ENCODE peak calls at places on chromosome 1, in seven cellular contexts. X, E, R, F, G, Q and V are unnamed samples.

GRCh38 chr1:153429266-153430165 is 13.2 kb downstream of the S100A7A start:
- DNase-seq in X (no peak), E (no peak), R (no peak), F (no peak), G (no peak), Q (no peak), V (no peak)

GRCh38 chr1:89149229-89149628 is 23.3 kb upstream of the GBP2 start:
- DNase-seq in X (no peak), E (no peak), R (no peak), F (peak; percentile 36), G (no peak), Q (no peak), V (no peak)

GRCh38 chr1:26351591-26352337 is 2.2 kb downstream of the CRYBG2 start:
- DNase-seq in X (peak; percentile 54), E (no peak), R (peak; percentile 41), F (peak; percentile 97), G (no peak), Q (no peak), V (no peak)

GRCh38 chr1:168609133-168609715 is 32.8 kb downstream of the XCL1 start:
- DNase-seq in X (no peak), E (no peak), R (no peak), F (no peak), G (no peak), Q (no peak), V (no peak)

GRCh38 chr1:99603699-99604595 is 42.0 kb upstream of the PALMD start:
- DNase-seq in X (no peak), E (no peak), R (no peak), F (no peak), G (no peak), Q (no peak), V (no peak)

GRCh38 chr1:228097333-228098081 is 5.6 kb downstream of the C1orf35 start:
- DNase-seq in X (peak; percentile 12), E (no peak), R (no peak), F (no peak), G (peak; percentile 6), Q (no peak), V (no peak)

GRCh38 chr1:31655756-31656155 is 11.1 kb upstream of the PEF1 start:
- DNase-seq in X (no peak), E (no peak), R (no peak), F (no peak), G (no peak), Q (no peak), V (no peak)

GRCh38 chr1:9900142-9901043 is 9.7 kb downstream of the CTNNBIP1 start:
- DNase-seq in X (no peak), E (no peak), R (no peak), F (peak; percentile 88), G (no peak), Q (no peak), V (no peak)

GRCh38 chr1:92096317-92096716 is 16.2 kb downstream of the BTBD8 start:
- DNase-seq in X (no peak), E (no peak), R (no peak), F (no peak), G (no peak), Q (no peak), V (no peak)

GRCh38 chr1:92091625-92092024 is 11.5 kb downstream of the BTBD8 start:
- DNase-seq in X (no peak), E (no peak), R (no peak), F (no peak), G (no peak), Q (no peak), V (no peak)

GRCh38 chr1:92094595-92094994 is 14.4 kb downstream of the BTBD8 start:
- DNase-seq in X (no peak), E (no peak), R (no peak), F (no peak), G (no peak), Q (no peak), V (no peak)

GRCh38 chr1:92095868-92096267 is 15.7 kb downstream of the BTBD8 start:
- DNase-seq in X (no peak), E (no peak), R (no peak), F (no peak), G (no peak), Q (no peak), V (no peak)

GRCh38 chr1:92094112-92094511 is 14.0 kb downstream of the BTBD8 start:
- DNase-seq in X (no peak), E (no peak), R (no peak), F (no peak), G (no peak), Q (no peak), V (no peak)
- TF ChIP-seq SIN3A in X (no peak), E (no peak), R (no peak), F (no peak), G (no peak), Q (no peak), V (no peak)

DNA sequence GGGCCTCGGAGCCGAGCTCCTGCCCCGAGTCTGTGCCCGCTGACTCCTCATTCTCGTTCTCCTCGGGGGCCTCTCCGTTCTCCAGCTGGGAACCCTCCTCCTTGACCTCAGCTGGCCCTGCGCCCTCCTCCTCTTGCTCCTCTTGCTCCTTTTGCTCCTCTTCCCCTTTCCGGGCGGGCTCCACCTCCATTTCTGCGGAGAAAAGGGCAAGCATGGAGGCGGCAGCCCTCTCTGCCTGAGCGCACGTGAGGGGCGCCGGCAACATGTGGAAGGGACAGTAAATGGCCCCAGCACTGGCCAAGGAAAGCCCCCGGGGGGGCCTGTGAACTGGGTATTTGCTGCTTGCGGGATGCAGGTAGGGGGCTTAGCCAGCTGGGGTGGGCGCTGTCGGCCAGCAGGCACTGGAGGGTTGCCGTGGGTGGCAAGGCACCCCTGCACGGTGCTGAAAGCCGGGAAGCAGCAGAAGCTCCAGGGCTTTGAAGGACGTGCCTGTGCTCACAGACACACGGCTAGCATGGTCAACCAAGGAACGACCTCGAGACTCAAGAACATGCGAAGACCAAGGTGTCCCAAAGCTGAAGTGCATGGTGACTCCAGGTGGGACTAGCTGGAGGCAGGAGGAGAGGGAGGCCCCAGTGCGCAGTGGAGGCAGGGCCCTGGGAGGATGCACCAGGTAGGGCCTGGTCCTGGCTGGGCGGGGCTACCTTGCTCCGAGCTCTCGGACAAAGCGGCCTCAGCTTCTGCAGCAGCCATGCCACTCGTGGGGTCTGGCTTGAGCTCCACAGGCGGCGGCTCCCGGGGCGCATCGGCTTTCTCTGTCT is 30.7 kb downstream of the ZBTB17 start:
- DNase-seq in X (no peak), E (no peak), R (no peak), F (no peak), G (no peak), Q (no peak), V (no peak)
- H3K27ac ChIP-seq in X (no peak overlapping the region), E (no peak overlapping the region), R (no peak overlapping the region), F (no peak overlapping the region), G (no peak overlapping the region), Q (no peak overlapping the region), V (no peak overlapping the region)

GRCh38 chr1:191240925-191241324 is 763.3 kb upstream of the BRINP3 start:
- DNase-seq in X (no peak), E (no peak), R (no peak), F (no peak), G (no peak), Q (no peak), V (no peak)
- TF ChIP-seq SIN3A in X (no peak), E (no peak), R (no peak), F (no peak), G (no peak), Q (no peak), V (no peak)

DNA sequence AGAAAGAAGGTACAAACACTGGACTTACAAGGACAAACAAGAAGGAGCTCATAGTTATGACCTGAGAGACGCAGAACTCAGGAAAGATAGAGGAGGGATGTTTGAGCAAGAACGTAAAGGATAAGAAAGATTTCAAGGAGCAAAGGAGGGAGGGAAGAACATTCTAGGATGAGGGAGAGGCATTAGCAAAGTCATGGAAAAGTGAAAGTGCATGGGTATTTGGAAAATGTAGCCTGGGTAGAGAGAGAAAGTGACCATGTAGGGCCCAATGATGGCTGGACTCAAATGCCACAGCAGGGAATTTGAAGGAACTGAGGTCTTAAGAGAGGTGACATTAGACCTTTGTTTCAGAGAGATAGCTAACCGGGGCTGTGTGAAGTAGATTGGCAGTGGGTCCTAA is 76.5 kb downstream of the SYT6 start:
- DNase-seq in X (no peak), E (no peak), R (no peak), F (no peak), G (no peak), Q (no peak), V (no peak)
- H3K27ac ChIP-seq in X (no peak overlapping the region), E (no peak overlapping the region), R (no peak overlapping the region), F (no peak overlapping the region), G (no peak overlapping the region), Q (no peak overlapping the region), V (no peak overlapping the region)

GRCh38 chr1:117180571-117180970 is 30.2 kb downstream of the VTCN1 start:
- DNase-seq in X (no peak), E (no peak), R (no peak), F (no peak), G (no peak), Q (no peak), V (no peak)
- TF ChIP-seq SIN3A in X (no peak), E (no peak), R (no peak), F (no peak), G (no peak), Q (no peak), V (no peak)

DNA sequence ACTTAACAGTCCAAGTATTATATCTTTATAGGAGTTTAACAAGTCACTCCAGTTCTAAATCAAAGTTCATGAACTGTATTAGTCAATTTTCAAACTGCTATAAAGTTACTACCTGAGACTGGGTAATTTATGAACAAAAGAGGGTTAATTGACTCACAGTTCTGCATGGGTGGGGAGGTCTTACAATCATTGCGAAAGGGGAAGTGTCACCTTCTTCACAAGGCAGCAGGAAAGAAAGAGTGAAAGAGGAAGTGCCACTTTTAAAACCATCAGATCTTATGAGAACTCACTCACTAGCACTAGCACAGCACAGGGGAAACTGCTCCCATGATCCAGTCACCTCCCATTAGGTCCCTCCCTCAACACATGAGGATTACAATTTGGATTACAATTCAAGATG is 70.0 kb downstream of the CLCA4 start:
- DNase-seq in X (no peak), E (no peak), R (no peak), F (no peak), G (no peak), Q (peak; percentile 75), V (no peak)
- H3K27ac ChIP-seq in X (no peak overlapping the region), E (no peak overlapping the region), R (no peak overlapping the region), F (no peak overlapping the region), G (no peak overlapping the region), Q (no peak overlapping the region), V (no peak overlapping the region)

GRCh38 chr1:205191127-205191577 is 20.4 kb downstream of the DSTYK start:
- DNase-seq in X (no peak), E (no peak), R (no peak), F (peak; percentile 73), G (no peak), Q (no peak), V (no peak)
- TF ChIP-seq SIN3A in X (no peak), E (no peak), R (no peak), F (no peak), G (no peak), Q (no peak), V (no peak)